ENCODE peak calls at places on chromosomes 11 and 22, in nine cellular contexts. M is AG04450, Q is cardiac muscle cell, O is K562, H is stomach, B is testis, V is upper lobe of left lung, K is DND-41, F is heart right ventricle. U is an unnamed sample. For H3K27me3, the result is how much of the 10 kb centered on the place peaks cover.

GRCh38 chr11:123185326-123185725 is 9.7 kb downstream of the CLMP start:
- DNase-seq in M (no peak), Q (no peak), O (no peak), H (no peak), B (no peak), V (no peak), K (no peak), F (no peak), U (no peak)

GRCh38 chr11:85809881-85810280 is 1.1 kb downstream of the SYTL2 start:
- DNase-seq in M (no peak), Q (no peak), O (peak), H (no peak), B (no peak), V (no peak), K (no peak), F (no peak), U (no peak)

GRCh38 chr11:76629853-76630599 is 40.5 kb downstream of the LRRC32 start:
- DNase-seq in M (no peak), Q (peak), O (peak), H (peak), B (peak), V (peak), K (no peak), F (peak), U (no peak)

GRCh38 chr11:106697058-106697457 is 321.2 kb downstream of the GUCY1A2 start:
- DNase-seq in M (peak), Q (peak), O (no peak), H (no peak), B (no peak), V (no peak), K (no peak), F (no peak), U (no peak)

GRCh38 chr11:108486828-108487227 is 11.4 kb downstream of the POGLUT3 start:
- DNase-seq in M (no peak), Q (no peak), O (no peak), H (no peak), B (no peak), V (no peak), K (no peak), F (no peak), U (no peak)

GRCh38 chr22:38347181-38347943 is 30.1 kb upstream of the CSNK1E start:
- DNase-seq in M (no peak), Q (no peak), O (no peak), H (peak), B (no peak), V (no peak), K (no peak), F (no peak), U (no peak)

GRCh38 chr11:134202661-134203060 is 21.1 kb downstream of the NCAPD3 start:
- DNase-seq in M (no peak), Q (no peak), O (no peak), H (no peak), B (no peak), V (no peak), K (no peak), F (no peak), U (no peak)

GRCh38 chr11:20112291-20113146 is 47.8 kb downstream of the DBX1 start:
- DNase-seq in M (peak), Q (peak), O (peak), H (peak), B (peak), V (peak), K (no peak), F (peak), U (no peak)

GRCh38 chr11:118060081-118060661 is 16.7 kb upstream of the TMPRSS4 start:
- DNase-seq in M (no peak), Q (no peak), O (no peak), H (no peak), B (no peak), V (no peak), K (no peak), F (no peak), U (no peak)

GRCh38 chr22:40826984-40827741 is 8.0 kb upstream of the SLC25A17 start:
- DNase-seq in M (no peak), Q (no peak), O (no peak), H (no peak), B (no peak), V (no peak), K (no peak), F (no peak), U (no peak)

GRCh38 chr22:30877662-30878515 is 90.7 kb downstream of the MORC2 start:
- DNase-seq in M (no peak), Q (no peak), O (no peak), H (no peak), B (no peak), V (no peak), K (no peak), F (no peak), U (no peak)

GRCh38 chr22:26487996-26488395 is 4.3 kb downstream of the SRRD start:
- DNase-seq in M (no peak), Q (no peak), O (no peak), H (no peak), B (no peak), V (no peak), K (peak), F (no peak), U (no peak)

GRCh38 chr22:38697055-38697980 is 3.4 kb downstream of the JOSD1 start:
- DNase-seq in M (no peak), Q (peak), O (peak), H (peak), B (no peak), V (peak), K (no peak), F (no peak), U (no peak)

GRCh38 chr11:75896843-75897419 is 81.9 kb downstream of the UVRAG start:
- DNase-seq in M (peak), Q (peak), O (peak), H (no peak), B (no peak), V (no peak), K (no peak), F (no peak), U (no peak)

GRCh38 chr11:45259607-45260006 is 26.5 kb downstream of the SYT13 start:
- DNase-seq in M (no peak), Q (no peak), O (no peak), H (peak), B (no peak), V (no peak), K (no peak), F (no peak), U (no peak)

GRCh38 chr11:2134022-2135010 is 4.9 kb downstream of the IGF2 start:
- DNase-seq in M (no peak), Q (no peak), O (no peak), H (no peak), B (no peak), V (no peak), K (no peak), F (no peak), U (no peak)

GRCh38 chr11:67117176-67117575 is 1.9 kb upstream of the KDM2A start:
- DNase-seq in M (no peak), Q (no peak), O (no peak), H (no peak), B (no peak), V (no peak), K (no peak), F (no peak), U (no peak)

GRCh38 chr11:67118801-67119576 is at the start of gene KDM2A:
- DNase-seq in M (peak), Q (peak), O (peak), H (peak), B (peak), V (peak), K (peak), F (peak), U (peak)

GRCh38 chr11:67117667-67118058 is 1.4 kb upstream of the KDM2A start:
- DNase-seq in M (no peak), Q (peak), O (no peak), H (no peak), B (peak), V (peak), K (no peak), F (peak), U (peak)

GRCh38 chr11:67119577-67120391 is 721 bp downstream of the KDM2A start:
- DNase-seq in M (no peak), Q (peak), O (peak), H (no peak), B (peak), V (peak), K (peak), F (peak), U (peak)

GRCh38 chr11:67118059-67118766 is 850 bp upstream of the KDM2A start:
- DNase-seq in M (no peak), Q (peak), O (no peak), H (peak), B (peak), V (peak), K (peak), F (peak), U (peak)
- H3K27ac ChIP-seq in M (peak), Q (peak), O (peak), H (peak), B (peak), V (peak), K (peak), F (peak), U (peak)

GRCh38 chr11:95585071-95585751 is 204.4 kb downstream of the FAM76B start:
- DNase-seq in M (no peak), Q (no peak), O (no peak), H (no peak), B (no peak), V (no peak), K (no peak), F (no peak), U (no peak)

GRCh38 chr11:95584589-95584988 is 205.0 kb downstream of the FAM76B start:
- DNase-seq in M (no peak), Q (no peak), O (peak), H (no peak), B (no peak), V (no peak), K (no peak), F (no peak), U (no peak)

GRCh38 chr11:95585752-95586077 is 203.9 kb downstream of the FAM76B start:
- DNase-seq in M (no peak), Q (no peak), O (no peak), H (no peak), B (no peak), V (no peak), K (no peak), F (no peak), U (no peak)

GRCh38 chr11:95586155-95586554 is 203.4 kb downstream of the FAM76B start:
- DNase-seq in M (no peak), Q (no peak), O (no peak), H (no peak), B (no peak), V (no peak), K (no peak), F (no peak), U (no peak)

GRCh38 chr11:95586681-95587080 is 202.9 kb downstream of the FAM76B start:
- DNase-seq in M (no peak), Q (no peak), O (no peak), H (no peak), B (no peak), V (no peak), K (no peak), F (no peak), U (no peak)
- TF ChIP-seq CTCF in M (no peak), Q (no peak), O (no peak), H (no peak), B (no peak), V (no peak), K (no peak), F (no peak), U (no peak)

GRCh38 chr11:61505106-61505505 is 3.4 kb upstream of the LRRC10B start:
- DNase-seq in M (no peak), Q (no peak), O (no peak), H (no peak), B (no peak), V (no peak), K (no peak), F (no peak), U (no peak)
- H3K27me3 ChIP-seq in M (half or more), Q (under half), O (half or more), H (under half), B (under half), V (under half), K (under half), F (under half), U (under half)

GRCh38 chr11:95877288-95877687 is 46.6 kb downstream of the MTMR2 start:
- DNase-seq in M (peak), Q (peak), O (no peak), H (no peak), B (no peak), V (no peak), K (no peak), F (no peak), U (no peak)
- H3K27ac ChIP-seq in M (peak), Q (no peak), O (no peak), H (no peak), B (no peak), V (no peak), K (no peak), F (no peak), U (no peak)

U was measured in CD4-positive, alpha-beta T cell.